ENCODE peak calls at places on chromosomes 2 and 18, in five cellular contexts. M, Y, N, P and I are unnamed samples.

GRCh38 chr2:84152471-84152870 is 306.6 kb downstream of the SUCLG1 start:
- DNase-seq in Y (no peak), M (no peak), P (no peak), N (no peak), I (no peak)

GRCh38 chr18:79439201-79440023 is 43.7 kb downstream of the NFATC1 start:
- DNase-seq in M (peak), P (no peak), N (no peak), Y (no peak), I (no peak)

GRCh38 chr2:160736629-160737028 is 243.0 kb upstream of the RBMS1 start:
- DNase-seq in M (no peak), P (no peak), Y (no peak), N (no peak), I (no peak)

GRCh38 chr2:105294844-105295481 is 34.6 kb downstream of the TGFBRAP1 start:
- DNase-seq in Y (peak), N (peak), M (no peak), P (no peak), I (peak)

GRCh38 chr2:134235771-134236170 is 18.1 kb upstream of the MGAT5 start:
- DNase-seq in M (no peak), N (no peak), P (no peak), Y (no peak), I (no peak)

GRCh38 chr18:10304853-10305252 is 149.6 kb upstream of the APCDD1 start:
- DNase-seq in N (no peak), Y (no peak), P (no peak), M (no peak), I (no peak)

GRCh38 chr2:133171396-133172004 is 396.8 kb downstream of the NCKAP5 start:
- DNase-seq in N (peak), P (peak), M (no peak), Y (no peak), I (peak)

GRCh38 chr2:48140586-48140985 is 234.3 kb upstream of the FBXO11 start:
- DNase-seq in N (no peak), Y (no peak), P (no peak), M (no peak), I (no peak)

GRCh38 chr2:195664528-195664927 is 7.5 kb downstream of the SLC39A10 start:
- DNase-seq in M (no peak), P (no peak), N (no peak), Y (no peak), I (no peak)

GRCh38 chr2:12087671-12088380 is 341.4 kb downstream of the LPIN1 start:
- DNase-seq in N (no peak), Y (no peak), M (no peak), P (no peak), I (no peak)

GRCh38 chr2:166404831-166405568 is 29.3 kb upstream of the SCN9A start:
- DNase-seq in M (no peak), N (no peak), P (no peak), Y (no peak), I (no peak)

GRCh38 chr2:239920616-239921365 is 104.4 kb downstream of the NDUFA10 start:
- DNase-seq in M (peak), Y (no peak), P (no peak), N (no peak), I (no peak)
- TF ChIP-seq CTCF in M (no peak), Y (no peak), P (no peak), N (no peak), I (no peak)

GRCh38 chr2:63840081-63840784 is 1.5 kb upstream of the UGP2 start:
- DNase-seq in M (no peak), P (no peak), Y (no peak), N (no peak), I (peak)
- TF ChIP-seq CTCF in M (no peak), P (no peak), Y (peak), N (no peak), I (no peak)

GRCh38 chr2:186503827-186504606 is 18.0 kb downstream of the ZC3H15 start:
- DNase-seq in Y (no peak), N (no peak), P (no peak), M (no peak), I (peak)

GRCh38 chr2:186508263-186508662 is 22.2 kb downstream of the ZC3H15 start:
- DNase-seq in P (no peak), Y (no peak), N (no peak), M (no peak), I (no peak)
- TF ChIP-seq CTCF in P (no peak), Y (no peak), N (no peak), M (no peak), I (no peak)

GRCh38 chr2:96413067-96413722 is 77.6 kb downstream of the NCAPH start:
- DNase-seq in N (no peak), M (no peak), P (no peak), Y (no peak), I (no peak)
- TF ChIP-seq CTCF in N (no peak), M (no peak), P (no peak), Y (no peak), I (no peak)

GRCh38 chr2:31329081-31329605 is 85.4 kb downstream of the XDH start:
- DNase-seq in N (no peak), M (no peak), Y (no peak), P (no peak), I (no peak)
- TF ChIP-seq CTCF in N (no peak), M (no peak), Y (no peak), P (no peak), I (no peak)